ENCODE peak calls at places on chromosomes 2 and 18, in nine cellular contexts. H is CD8-positive, alpha-beta memory T cell; X is NCI-H1436; A is NCI-H446 treated with DMSO at 0.1 percent for 48 hours; J is activated CD4-positive, alpha-beta T cell treated with anti-CD3 and anti-CD28 coated beads, Interleukin-2, amount 10 ng/mL, durations not matched to agents 7 days and 5 days; M is activated T-cell treated with anti-CD3 and anti-CD28 coated beads for 1 hour; Y is activated naive CD4-positive, alpha-beta T cell; U is GM13976; T is AML-193. Z is an unnamed sample.

GRCh38 chr2:241158546-241158900 is 8.3 kb downstream of the PPP1R7 start:
- DNase-seq in Y (no peak), X (no peak), J (no peak), M (no peak), U (no peak), H (no peak), T (no peak), A (no peak), Z (no peak)

GRCh38 chr18:63646916-63647315 is 2.9 kb upstream of the SERPINB4 start:
- DNase-seq in T (no peak), M (no peak), Y (no peak), X (no peak), A (no peak), J (no peak), U (no peak), H (no peak), Z (no peak)

GRCh38 chr2:174014699-174015070 is 49.5 kb upstream of the SP3 start:
- DNase-seq in X (peak), A (no peak), T (no peak), U (no peak), M (no peak), Y (no peak), H (no peak), J (no peak), Z (no peak)

GRCh38 chr2:217695033-217695520 is 307.7 kb downstream of the TNS1 start:
- DNase-seq in H (no peak), X (no peak), T (no peak), M (no peak), U (no peak), J (no peak), A (no peak), Y (no peak), Z (no peak)

GRCh38 chr2:124289060-124289459 is 264.0 kb downstream of the CNTNAP5 start:
- DNase-seq in H (no peak), A (no peak), M (no peak), X (no peak), J (no peak), Y (no peak), U (no peak), T (no peak), Z (no peak)

GRCh38 chr2:57549642-57550102 is 496.9 kb upstream of the VRK2 start:
- DNase-seq in X (peak), T (peak), J (no peak), Y (no peak), U (no peak), M (no peak), A (peak), H (no peak), Z (no peak)

GRCh38 chr2:65265090-65266045 is 37.7 kb downstream of the ACTR2 start:
- DNase-seq in X (peak), A (peak), T (peak), H (peak), J (peak), U (no peak), Y (no peak), M (no peak), Z (peak)

GRCh38 chr2:200810252-200810650 is 1.5 kb upstream of the BZW1 start:
- DNase-seq in J (no peak), T (peak), Y (no peak), H (no peak), M (no peak), U (no peak), A (no peak), X (no peak), Z (no peak)